ENCODE peak calls at places on chromosomes 13 and 19, in six cellular contexts. E is bronchial epithelial cell, Q is AG10803, J is mucosa of descending colon, L is BJ, D is fibroblast of lung. W is an unnamed sample.

GRCh38 chr19:7294571-7295212 is 478 bp upstream of the INSR start:
- DNase-seq in E (no peak), Q (peak), J (peak), L (no peak), D (peak), W (peak)

GRCh38 chr13:31012285-31013024 is 80.0 kb downstream of the TEX26 start:
- DNase-seq in E (peak), Q (peak), J (no peak), L (no peak), D (no peak), W (no peak)

GRCh38 chr19:3403489-3404323 is 37.3 kb downstream of the NFIC start:
- DNase-seq in E (no peak), Q (peak), J (peak), L (peak), D (peak), W (peak)

GRCh38 chr19:15262011-15262410 is 29.8 kb upstream of the EPHX3 start:
- DNase-seq in E (no peak), Q (no peak), J (no peak), L (no peak), D (no peak), W (no peak)

GRCh38 chr19:51181913-51182419 is 39.9 kb downstream of the SIGLEC7 start:
- DNase-seq in E (no peak), Q (no peak), J (no peak), L (no peak), D (no peak), W (no peak)

GRCh38 chr19:7550987-7551761 is 15.7 kb downstream of the PNPLA6 start:
- DNase-seq in E (peak), Q (no peak), J (peak), L (no peak), D (peak), W (no peak)

GRCh38 chr13:49112782-49113525 is 107.2 kb upstream of the MLNR start:
- DNase-seq in E (no peak), Q (no peak), J (no peak), L (no peak), D (peak), W (no peak)

GRCh38 chr19:44539236-44539819 is 9.9 kb upstream of the CEACAM20 start:
- DNase-seq in E (peak), Q (peak), J (no peak), L (no peak), D (no peak), W (no peak)

GRCh38 chr13:97435794-97436193 is 1.8 kb downstream of the RAP2A start:
- DNase-seq in E (peak), Q (no peak), J (no peak), L (no peak), D (peak), W (no peak)

GRCh38 chr13:103291693-103292572 is 225.7 kb upstream of the SLC10A2 start:
- DNase-seq in E (no peak), Q (no peak), J (no peak), L (no peak), D (no peak), W (no peak)

GRCh38 chr19:900302-901111 is 7.2 kb downstream of the RNU6-9 start:
- DNase-seq in E (peak), Q (no peak), J (peak), L (no peak), D (no peak), W (no peak)

GRCh38 chr13:45231722-45232121 is 30.9 kb upstream of the KCTD4 start:
- DNase-seq in E (peak), Q (peak), J (no peak), L (no peak), D (peak), W (no peak)

GRCh38 chr19:40619333-40620160 is 18.4 kb downstream of the LTBP4 start:
- DNase-seq in E (no peak), Q (no peak), J (no peak), L (no peak), D (no peak), W (no peak)

GRCh38 chr13:41060723-41061074 is 610 bp upstream of the WBP4 start:
- DNase-seq in E (peak), Q (peak), J (peak), L (no peak), D (peak), W (no peak)

GRCh38 chr13:75541287-75541686 is 3.6 kb upstream of the COMMD6 start:
- DNase-seq in E (no peak), Q (no peak), J (no peak), L (no peak), D (no peak), W (no peak)

GRCh38 chr19:15417699-15418098 is 1.1 kb downstream of the AKAP8L start:
- DNase-seq in E (peak), Q (no peak), J (no peak), L (no peak), D (peak), W (no peak)

GRCh38 chr13:97224544-97225324 is 2.6 kb downstream of the MBNL2 start:
- DNase-seq in E (peak), Q (peak), J (peak), L (no peak), D (peak), W (no peak)

GRCh38 chr19:29031216-29031615 is 181.7 kb downstream of the UQCRFS1 start:
- DNase-seq in E (no peak), Q (peak), J (no peak), L (no peak), D (no peak), W (no peak)

GRCh38 chr19:3642987-3643386 is 16.4 kb upstream of the CACTIN start:
- DNase-seq in E (peak), Q (no peak), J (no peak), L (no peak), D (no peak), W (no peak)

GRCh38 chr13:45108716-45109706 is 11.3 kb upstream of the GTF2F2 start:
- DNase-seq in E (no peak), Q (peak), J (no peak), L (no peak), D (peak), W (no peak)

GRCh38 chr19:6639439-6639838 is 30.5 kb downstream of the TNFSF14 start:
- DNase-seq in E (peak), Q (no peak), J (no peak), L (no peak), D (peak), W (no peak)

GRCh38 chr13:26965976-26966375 is 205.4 kb upstream of the GPR12 start:
- DNase-seq in E (no peak), Q (peak), J (peak), L (no peak), D (peak), W (no peak)

GRCh38 chr13:109274188-109274821 is 512.1 kb downstream of the IRS2 start:
- DNase-seq in E (peak), Q (peak), J (no peak), L (no peak), D (peak), W (no peak)

GRCh38 chr13:50085063-50085462 is 69.8 kb downstream of the KCNRG start:
- DNase-seq in E (peak), Q (no peak), J (no peak), L (no peak), D (no peak), W (no peak)

GRCh38 chr19:45253396-45254027 is 2.4 kb downstream of the MARK4 start:
- DNase-seq in E (peak), Q (peak), J (no peak), L (no peak), D (peak), W (no peak)

GRCh38 chr19:10923503-10924076 is 4.8 kb downstream of the YIPF2 start:
- DNase-seq in E (no peak), Q (no peak), J (no peak), L (no peak), D (no peak), W (no peak)

GRCh38 chr19:29590278-29590677 is 15.8 kb upstream of the POP4 start:
- DNase-seq in E (no peak), Q (no peak), J (no peak), L (no peak), D (no peak), W (no peak)

GRCh38 chr13:51584731-51585191 is 499 bp downstream of the WDFY2 start:
- DNase-seq in E (peak), Q (peak), J (peak), L (no peak), D (peak), W (no peak)

DNA sequence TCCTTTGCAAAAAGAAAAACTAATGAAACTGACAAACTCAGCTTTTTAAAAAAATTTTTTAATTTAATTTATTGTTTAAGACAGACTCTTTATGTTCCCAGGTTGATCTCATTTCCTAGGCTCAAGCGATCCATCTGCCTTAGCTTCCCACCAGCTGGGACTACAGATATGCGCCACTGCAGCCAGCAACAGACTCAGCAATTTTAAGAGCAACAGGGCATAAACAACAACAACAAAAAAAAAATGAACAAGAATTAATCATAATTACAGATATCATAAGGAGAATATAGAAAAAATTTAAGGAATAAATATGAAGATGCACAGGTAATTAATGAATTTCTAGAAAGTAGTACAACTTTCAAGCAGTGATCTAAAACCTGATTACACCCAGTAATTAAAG is 1.5 kb downstream of the ZNF699 start:
- DNase-seq in E (no peak), Q (peak), J (no peak), L (no peak), D (peak), W (no peak)
- H3K4me3 ChIP-seq in E (no peak), Q (peak), J (no peak), L (peak), D (peak), W (no peak)

DNA sequence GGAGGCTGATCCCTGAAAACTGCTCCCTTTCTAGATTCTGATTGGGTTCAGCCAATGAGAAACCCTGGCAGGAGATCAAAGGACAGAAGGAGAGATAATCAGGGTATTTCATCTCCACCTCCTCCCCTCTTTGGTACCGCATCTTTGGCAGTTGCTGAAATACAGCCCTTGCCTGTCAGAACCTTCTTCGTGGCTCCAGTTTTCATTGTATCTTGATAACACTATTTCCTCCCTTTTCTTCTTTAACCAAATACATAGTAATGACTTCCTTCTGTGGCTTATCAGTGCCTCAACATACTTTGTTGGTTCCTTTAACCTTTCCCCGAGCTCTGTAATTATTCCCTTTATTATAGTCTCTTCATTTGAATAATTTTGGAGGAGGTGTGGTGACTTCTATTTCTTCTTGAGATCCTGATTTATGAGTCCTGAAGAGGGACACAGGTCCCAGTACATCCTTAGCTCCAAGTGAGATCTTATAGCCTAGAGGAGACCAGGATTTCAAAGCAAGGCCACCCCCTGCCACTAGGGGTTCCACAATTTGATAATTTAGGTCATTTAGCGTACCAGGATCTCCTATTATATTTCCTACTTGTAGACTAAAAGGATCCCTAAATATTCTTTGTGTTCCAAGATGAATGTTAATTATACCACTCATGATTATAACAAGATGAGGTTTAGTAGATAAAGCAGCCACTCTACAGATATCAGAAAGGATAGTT is 98.0 kb downstream of the EDNRB start:
- DNase-seq in E (no peak), Q (no peak), J (no peak), L (no peak), D (no peak), W (no peak)
- TF ChIP-seq CTCF in E (no peak), Q (no peak), J (no peak), L (no peak), D (no peak), W (no peak)

DNA sequence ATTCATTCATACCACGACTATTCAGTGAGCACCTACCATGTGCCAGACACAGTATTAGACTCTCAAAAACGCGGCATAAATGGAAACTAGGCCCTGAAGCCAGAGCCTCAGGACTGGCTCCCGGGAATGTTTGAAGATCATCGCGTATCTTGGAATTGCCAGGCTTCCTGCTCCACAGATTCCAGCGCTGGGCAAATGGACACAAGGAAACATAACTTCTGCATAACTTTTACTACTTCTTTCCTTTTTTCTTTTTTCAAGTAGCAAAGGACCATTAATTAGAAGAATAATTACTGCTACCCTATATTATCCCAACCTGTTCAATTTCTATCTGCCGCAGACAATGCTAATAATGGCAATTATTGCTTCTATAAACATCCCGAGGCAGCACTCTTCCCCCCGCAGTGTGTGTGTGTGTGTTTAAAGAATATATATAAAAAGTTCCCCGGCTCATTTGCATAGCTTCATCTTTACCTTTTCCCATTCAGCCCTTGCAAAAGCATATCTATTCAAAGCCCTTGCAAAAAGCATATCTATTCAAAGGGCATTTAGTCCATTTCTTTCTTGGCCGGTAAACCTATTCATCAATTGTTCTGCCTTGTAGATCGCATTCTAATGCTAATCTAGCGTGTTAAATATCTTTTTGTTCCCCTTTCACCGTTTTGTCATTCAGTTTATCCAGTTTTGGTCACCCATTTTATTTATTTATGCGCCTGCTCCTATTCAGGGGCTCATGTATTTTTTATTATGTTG is 6.1 kb downstream of the SOX21 start:
- DNase-seq in E (no peak), Q (no peak), J (no peak), L (no peak), D (no peak), W (no peak)
- H3K4me3 ChIP-seq in E (no peak), Q (no peak), J (no peak), L (no peak), D (no peak), W (no peak)

GRCh38 chr19:31328238-31328637 is 21.0 kb downstream of the TSHZ3 start:
- DNase-seq in E (no peak), Q (no peak), J (no peak), L (no peak), D (no peak), W (no peak)
- TF ChIP-seq CTCF in E (no peak), Q (no peak), J (no peak), L (no peak), D (no peak), W (no peak)

W was measured in HFF-Myc.